ENCODE peak calls at places on chromosomes 3 and 15, in five cellular contexts. One of them, this sample, is unnamed.

GRCh38 chr3:196883361-196883760 is 15.6 kb downstream of the SENP5 start:
- DNase-seq in fibroblast of lung: no peak
- DNase-seq in stimulated activated CD8-positive, alpha-beta memory T cell treated with anti-CD3 and anti-CD28 coated beads, Interleukin-7, amount 100 ng/mL, for 24 hours: no peak
- DNase-seq in lung: no peak
- DNase-seq in nucleus accumbens: no peak
- DNase-seq in this sample: no peak

GRCh38 chr3:149388001-149388435 is 10.6 kb upstream of the TM4SF1 start:
- DNase-seq in fibroblast of lung: peak; percentile 81
- DNase-seq in stimulated activated CD8-positive, alpha-beta memory T cell treated with anti-CD3 and anti-CD28 coated beads, Interleukin-7, amount 100 ng/mL, for 24 hours: no peak
- DNase-seq in lung: no peak
- DNase-seq in nucleus accumbens: no peak
- DNase-seq in this sample: no peak

GRCh38 chr3:184539801-184540440 is 21.7 kb upstream of the EPHB3 start:
- DNase-seq in fibroblast of lung: no peak
- DNase-seq in stimulated activated CD8-positive, alpha-beta memory T cell treated with anti-CD3 and anti-CD28 coated beads, Interleukin-7, amount 100 ng/mL, for 24 hours: no peak
- DNase-seq in lung: peak; percentile 23
- DNase-seq in nucleus accumbens: no peak
- DNase-seq in this sample: no peak

GRCh38 chr3:35965908-35966307 is 326.6 kb downstream of the ARPP21 start:
- DNase-seq in fibroblast of lung: peak; percentile 68
- DNase-seq in stimulated activated CD8-positive, alpha-beta memory T cell treated with anti-CD3 and anti-CD28 coated beads, Interleukin-7, amount 100 ng/mL, for 24 hours: no peak
- DNase-seq in lung: no peak
- DNase-seq in nucleus accumbens: no peak
- DNase-seq in this sample: peak; percentile 21

GRCh38 chr15:52438047-52438446 is 90.6 kb downstream of the MYO5A start:
- DNase-seq in fibroblast of lung: no peak
- DNase-seq in stimulated activated CD8-positive, alpha-beta memory T cell treated with anti-CD3 and anti-CD28 coated beads, Interleukin-7, amount 100 ng/mL, for 24 hours: no peak
- DNase-seq in lung: no peak
- DNase-seq in nucleus accumbens: no peak
- DNase-seq in this sample: no peak

GRCh38 chr3:15440891-15441290 is 13.5 kb downstream of the EAF1 start:
- DNase-seq in fibroblast of lung: no peak
- DNase-seq in stimulated activated CD8-positive, alpha-beta memory T cell treated with anti-CD3 and anti-CD28 coated beads, Interleukin-7, amount 100 ng/mL, for 24 hours: no peak
- DNase-seq in lung: no peak
- DNase-seq in nucleus accumbens: no peak
- DNase-seq in this sample: no peak

GRCh38 chr15:92021765-92022164 is 168.3 kb downstream of the SLCO3A1 start:
- DNase-seq in fibroblast of lung: no peak
- DNase-seq in stimulated activated CD8-positive, alpha-beta memory T cell treated with anti-CD3 and anti-CD28 coated beads, Interleukin-7, amount 100 ng/mL, for 24 hours: no peak
- DNase-seq in lung: no peak
- DNase-seq in nucleus accumbens: no peak
- DNase-seq in this sample: no peak

GRCh38 chr15:101273534-101273933 is 3.8 kb downstream of the SELENOS start:
- DNase-seq in fibroblast of lung: no peak
- DNase-seq in stimulated activated CD8-positive, alpha-beta memory T cell treated with anti-CD3 and anti-CD28 coated beads, Interleukin-7, amount 100 ng/mL, for 24 hours: no peak
- DNase-seq in lung: no peak
- DNase-seq in nucleus accumbens: no peak
- DNase-seq in this sample: no peak

GRCh38 chr15:39589815-39590644 is 9.2 kb downstream of the THBS1 start:
- DNase-seq in fibroblast of lung: peak; percentile 20
- DNase-seq in stimulated activated CD8-positive, alpha-beta memory T cell treated with anti-CD3 and anti-CD28 coated beads, Interleukin-7, amount 100 ng/mL, for 24 hours: no peak
- DNase-seq in lung: no peak
- DNase-seq in nucleus accumbens: no peak
- DNase-seq in this sample: no peak

GRCh38 chr3:71197841-71198565 is 385.5 kb downstream of the FOXP1 start:
- DNase-seq in fibroblast of lung: no peak
- DNase-seq in stimulated activated CD8-positive, alpha-beta memory T cell treated with anti-CD3 and anti-CD28 coated beads, Interleukin-7, amount 100 ng/mL, for 24 hours: no peak
- DNase-seq in lung: no peak
- DNase-seq in nucleus accumbens: no peak
- DNase-seq in this sample: no peak

GRCh38 chr3:58621086-58621830 is 44.1 kb upstream of the FAM107A start:
- DNase-seq in fibroblast of lung: peak; percentile 31
- DNase-seq in stimulated activated CD8-positive, alpha-beta memory T cell treated with anti-CD3 and anti-CD28 coated beads, Interleukin-7, amount 100 ng/mL, for 24 hours: no peak
- DNase-seq in lung: no peak
- DNase-seq in nucleus accumbens: no peak
- DNase-seq in this sample: no peak

GRCh38 chr3:127113571-127113891 is 79.4 kb upstream of the PRR23E start:
- DNase-seq in fibroblast of lung: no peak
- DNase-seq in stimulated activated CD8-positive, alpha-beta memory T cell treated with anti-CD3 and anti-CD28 coated beads, Interleukin-7, amount 100 ng/mL, for 24 hours: no peak
- DNase-seq in lung: no peak
- DNase-seq in nucleus accumbens: no peak
- DNase-seq in this sample: no peak

GRCh38 chr15:83474578-83474977 is 27.4 kb downstream of the SH3GL3 start:
- DNase-seq in fibroblast of lung: no peak
- DNase-seq in stimulated activated CD8-positive, alpha-beta memory T cell treated with anti-CD3 and anti-CD28 coated beads, Interleukin-7, amount 100 ng/mL, for 24 hours: no peak
- DNase-seq in lung: no peak
- DNase-seq in nucleus accumbens: no peak
- DNase-seq in this sample: no peak

GRCh38 chr3:42652611-42653302 is 740 bp upstream of the ZBTB47 start:
- DNase-seq in fibroblast of lung: peak; percentile 77
- DNase-seq in stimulated activated CD8-positive, alpha-beta memory T cell treated with anti-CD3 and anti-CD28 coated beads, Interleukin-7, amount 100 ng/mL, for 24 hours: no peak
- DNase-seq in lung: peak; percentile 79
- DNase-seq in nucleus accumbens: peak; percentile 64
- DNase-seq in this sample: no peak

GRCh38 chr15:90174140-90174891 is 26.8 kb upstream of the SEMA4B start:
- DNase-seq in fibroblast of lung: peak; percentile 48
- DNase-seq in stimulated activated CD8-positive, alpha-beta memory T cell treated with anti-CD3 and anti-CD28 coated beads, Interleukin-7, amount 100 ng/mL, for 24 hours: no peak
- DNase-seq in lung: peak; percentile 81
- DNase-seq in nucleus accumbens: peak; percentile 72
- DNase-seq in this sample: no peak

GRCh38 chr3:161403251-161403650 is 31.9 kb upstream of the SPTSSB start:
- DNase-seq in fibroblast of lung: no peak
- DNase-seq in stimulated activated CD8-positive, alpha-beta memory T cell treated with anti-CD3 and anti-CD28 coated beads, Interleukin-7, amount 100 ng/mL, for 24 hours: no peak
- DNase-seq in lung: no peak
- DNase-seq in nucleus accumbens: no peak
- DNase-seq in this sample: no peak

GRCh38 chr15:25542648-25543047 is 103.8 kb upstream of the UBE3A start:
- DNase-seq in fibroblast of lung: no peak
- DNase-seq in stimulated activated CD8-positive, alpha-beta memory T cell treated with anti-CD3 and anti-CD28 coated beads, Interleukin-7, amount 100 ng/mL, for 24 hours: no peak
- DNase-seq in lung: no peak
- DNase-seq in nucleus accumbens: no peak
- DNase-seq in this sample: no peak

GRCh38 chr3:184481924-184482671 is 79.5 kb upstream of the EPHB3 start:
- DNase-seq in fibroblast of lung: no peak
- DNase-seq in stimulated activated CD8-positive, alpha-beta memory T cell treated with anti-CD3 and anti-CD28 coated beads, Interleukin-7, amount 100 ng/mL, for 24 hours: no peak
- DNase-seq in lung: no peak
- DNase-seq in nucleus accumbens: no peak
- DNase-seq in this sample: no peak

GRCh38 chr3:161253711-161254110 is 32.6 kb downstream of the NMD3 start:
- DNase-seq in fibroblast of lung: peak; percentile 47
- DNase-seq in stimulated activated CD8-positive, alpha-beta memory T cell treated with anti-CD3 and anti-CD28 coated beads, Interleukin-7, amount 100 ng/mL, for 24 hours: no peak
- DNase-seq in lung: no peak
- DNase-seq in nucleus accumbens: no peak
- DNase-seq in this sample: no peak

GRCh38 chr15:88401972-88402656 is 65.1 kb downstream of the MRPL46 start:
- DNase-seq in fibroblast of lung: no peak
- DNase-seq in stimulated activated CD8-positive, alpha-beta memory T cell treated with anti-CD3 and anti-CD28 coated beads, Interleukin-7, amount 100 ng/mL, for 24 hours: no peak
- DNase-seq in lung: no peak
- DNase-seq in nucleus accumbens: no peak
- DNase-seq in this sample: no peak

GRCh38 chr3:160641675-160642330 is 35.2 kb upstream of the ARL14 start:
- DNase-seq in fibroblast of lung: peak; percentile 54
- DNase-seq in stimulated activated CD8-positive, alpha-beta memory T cell treated with anti-CD3 and anti-CD28 coated beads, Interleukin-7, amount 100 ng/mL, for 24 hours: no peak
- DNase-seq in lung: no peak
- DNase-seq in nucleus accumbens: no peak
- DNase-seq in this sample: no peak

GRCh38 chr3:141441381-141442365 is 45.2 kb upstream of the RASA2 start:
- DNase-seq in fibroblast of lung: peak; percentile 91
- DNase-seq in stimulated activated CD8-positive, alpha-beta memory T cell treated with anti-CD3 and anti-CD28 coated beads, Interleukin-7, amount 100 ng/mL, for 24 hours: peak; percentile 66
- DNase-seq in lung: peak; percentile 68
- DNase-seq in nucleus accumbens: no peak
- DNase-seq in this sample: no peak

GRCh38 chr3:126107960-126108688 is 24.2 kb upstream of the SLC41A3 start:
- DNase-seq in fibroblast of lung: no peak
- DNase-seq in stimulated activated CD8-positive, alpha-beta memory T cell treated with anti-CD3 and anti-CD28 coated beads, Interleukin-7, amount 100 ng/mL, for 24 hours: no peak
- DNase-seq in lung: no peak
- DNase-seq in nucleus accumbens: no peak
- DNase-seq in this sample: no peak

GRCh38 chr3:195182470-195182795 is 88.5 kb downstream of the XXYLT1 start:
- DNase-seq in fibroblast of lung: peak; percentile 74
- DNase-seq in stimulated activated CD8-positive, alpha-beta memory T cell treated with anti-CD3 and anti-CD28 coated beads, Interleukin-7, amount 100 ng/mL, for 24 hours: no peak
- DNase-seq in lung: no peak
- DNase-seq in nucleus accumbens: no peak
- DNase-seq in this sample: no peak

GRCh38 chr3:126554560-126555525 is 3.9 kb downstream of the C3orf22 start:
- DNase-seq in fibroblast of lung: no peak
- DNase-seq in stimulated activated CD8-positive, alpha-beta memory T cell treated with anti-CD3 and anti-CD28 coated beads, Interleukin-7, amount 100 ng/mL, for 24 hours: no peak
- DNase-seq in lung: no peak
- DNase-seq in nucleus accumbens: no peak
- DNase-seq in this sample: no peak

GRCh38 chr3:115100172-115100571 is 46.9 kb downstream of the ZBTB20 start:
- DNase-seq in fibroblast of lung: peak; percentile 83
- DNase-seq in stimulated activated CD8-positive, alpha-beta memory T cell treated with anti-CD3 and anti-CD28 coated beads, Interleukin-7, amount 100 ng/mL, for 24 hours: no peak
- DNase-seq in lung: no peak
- DNase-seq in nucleus accumbens: peak; percentile 29
- DNase-seq in this sample: no peak

This sample was measured in NCI-H1048.